ENCODE peak calls at places on chromosome 19, in ten cellular contexts. A is HS-27A; K is AG09309; M is anterior cingulate cortex; O is cerebellar nuclear complex; J is NCI-H526; E is NCI-H1092 treated with DMSO at 0.1 percent for 48 hours; N is GDM1; W is breast epithelium; P is activated CD4-positive, alpha-beta T cell treated with anti-CD3 and anti-CD28 coated beads, Interleukin-2, amount 50 U/mL, for 4 hours. U is an unnamed sample.

GRCh38 chr19:23481043-23481442 is 85.8 kb upstream of the ZNF91 start:
- DNase-seq in A (no peak), K (no peak), M (no peak), O (no peak), J (no peak), E (peak), N (no peak), W (no peak), P (no peak), U (no peak)

GRCh38 chr19:3389876-3390361 is 23.5 kb downstream of the NFIC start:
- DNase-seq in A (no peak), K (no peak), M (no peak), O (no peak), J (no peak), E (peak), N (no peak), W (peak), P (no peak), U (peak)

GRCh38 chr19:33273881-33274662 is 28.3 kb downstream of the CEBPA start:
- DNase-seq in A (peak), K (peak), M (no peak), O (no peak), J (no peak), E (no peak), N (peak), W (no peak), P (peak), U (no peak)

GRCh38 chr19:3575260-3575741 is 2.6 kb downstream of the HMG20B start:
- DNase-seq in A (no peak), K (no peak), M (peak), O (no peak), J (peak), E (peak), N (no peak), W (no peak), P (no peak), U (no peak)

GRCh38 chr19:7547153-7547552 is 11.6 kb downstream of the PNPLA6 start:
- DNase-seq in A (no peak), K (no peak), M (no peak), O (no peak), J (no peak), E (no peak), N (no peak), W (no peak), P (no peak), U (no peak)

GRCh38 chr19:2394054-2394668 is 33.2 kb downstream of the TIMM13 start:
- DNase-seq in A (no peak), K (no peak), M (no peak), O (no peak), J (no peak), E (no peak), N (peak), W (no peak), P (no peak), U (no peak)

GRCh38 chr19:38046254-38047047 is 139.4 kb downstream of the SIPA1L3 start:
- DNase-seq in A (no peak), K (no peak), M (no peak), O (no peak), J (no peak), E (no peak), N (no peak), W (no peak), P (no peak), U (no peak)

GRCh38 chr19:6556480-6556879 is 25.7 kb downstream of the TNFSF9 start:
- DNase-seq in A (no peak), K (no peak), M (no peak), O (no peak), J (no peak), E (no peak), N (no peak), W (no peak), P (no peak), U (no peak)

GRCh38 chr19:709965-710714 is 1.4 kb downstream of the PALM start:
- DNase-seq in A (no peak), K (no peak), M (peak), O (no peak), J (no peak), E (no peak), N (no peak), W (no peak), P (no peak), U (no peak)

GRCh38 chr19:23855676-23856075 is 59.0 kb upstream of the ZNF726 start:
- DNase-seq in A (no peak), K (no peak), M (no peak), O (no peak), J (no peak), E (no peak), N (no peak), W (no peak), P (no peak), U (no peak)

GRCh38 chr19:42048992-42049391 is 21.0 kb downstream of the GRIK5 start:
- DNase-seq in A (no peak), K (no peak), M (no peak), O (no peak), J (peak), E (no peak), N (no peak), W (no peak), P (no peak), U (no peak)

GRCh38 chr19:4534836-4535658 is at the start of gene PLIN5:
- DNase-seq in A (no peak), K (no peak), M (peak), O (no peak), J (peak), E (peak), N (no peak), W (peak), P (peak), U (peak)

GRCh38 chr19:38425810-38426466 is at the start of gene RASGRP4:
- DNase-seq in A (no peak), K (no peak), M (no peak), O (no peak), J (no peak), E (no peak), N (peak), W (no peak), P (no peak), U (no peak)

GRCh38 chr19:16470911-16471811 is 609 bp downstream of the EPS15L1 start:
- DNase-seq in A (no peak), K (no peak), M (peak), O (no peak), J (no peak), E (peak), N (no peak), W (no peak), P (no peak), U (no peak)

GRCh38 chr19:47491358-47492136 is 7.5 kb upstream of the KPTN start:
- DNase-seq in A (no peak), K (no peak), M (no peak), O (no peak), J (no peak), E (no peak), N (no peak), W (no peak), P (no peak), U (no peak)

GRCh38 chr19:54881884-54882283 is 7.8 kb downstream of the FCAR start:
- DNase-seq in A (no peak), K (no peak), M (no peak), O (no peak), J (no peak), E (no peak), N (no peak), W (no peak), P (no peak), U (no peak)

GRCh38 chr19:45069056-45069455 is 7.2 kb downstream of the ZNF296 start:
- DNase-seq in A (no peak), K (no peak), M (no peak), O (no peak), J (no peak), E (no peak), N (no peak), W (peak), P (no peak), U (no peak)

GRCh38 chr19:19349365-19349764 is 28.7 kb downstream of the MAU2 start:
- DNase-seq in A (no peak), K (no peak), M (no peak), O (no peak), J (no peak), E (no peak), N (no peak), W (no peak), P (no peak), U (no peak)

GRCh38 chr19:48751835-48752510 is 468 bp downstream of the FUT1 start:
- DNase-seq in A (no peak), K (no peak), M (no peak), O (no peak), J (no peak), E (no peak), N (peak), W (no peak), P (no peak), U (peak)

GRCh38 chr19:46472592-46472991 is 1.2 kb upstream of the PNMA8A start:
- DNase-seq in A (no peak), K (no peak), M (no peak), O (no peak), J (no peak), E (no peak), N (no peak), W (no peak), P (no peak), U (no peak)

GRCh38 chr19:1067341-1068103 is 555 bp downstream of the ARHGAP45 start:
- DNase-seq in A (no peak), K (no peak), M (no peak), O (no peak), J (no peak), E (no peak), N (no peak), W (no peak), P (peak), U (no peak)

GRCh38 chr19:18743281-18743825 is 47.8 kb downstream of the COMP start:
- DNase-seq in A (no peak), K (no peak), M (no peak), O (no peak), J (no peak), E (no peak), N (no peak), W (no peak), P (no peak), U (no peak)

GRCh38 chr19:55474269-55475265 is 1.9 kb upstream of the ZNF628 start:
- DNase-seq in A (peak), K (peak), M (no peak), O (no peak), J (no peak), E (no peak), N (no peak), W (no peak), P (no peak), U (no peak)